ENCODE peak calls at places on chromosomes 5 and 9, in four cellular contexts. One of them, this sample, is unnamed.

GRCh38 chr9:88198346-88198807 is 60.1 kb upstream of the SPATA31C2 start:
- DNase-seq in fibroblast of villous mesenchyme: peak
- DNase-seq in GM13977: no peak
- DNase-seq in cardiac fibroblast: peak
- DNase-seq in this sample: peak

GRCh38 chr9:114371986-114372917 is 15.5 kb downstream of the AKNA start:
- DNase-seq in fibroblast of villous mesenchyme: no peak
- DNase-seq in GM13977: peak
- DNase-seq in cardiac fibroblast: peak
- DNase-seq in this sample: peak

GRCh38 chr5:171450423-171451246 is 31.2 kb downstream of the FGF18 start:
- DNase-seq in GM13977: no peak
- DNase-seq in cardiac fibroblast: peak
- DNase-seq in fibroblast of villous mesenchyme: peak
- DNase-seq in this sample: peak

GRCh38 chr5:60102961-60103683 is 209.6 kb upstream of the PDE4D start:
- DNase-seq in fibroblast of villous mesenchyme: peak
- DNase-seq in cardiac fibroblast: peak
- DNase-seq in GM13977: no peak
- DNase-seq in this sample: no peak

GRCh38 chr5:177568326-177568725 is 14.0 kb upstream of the FAM193B start:
- DNase-seq in GM13977: no peak
- DNase-seq in fibroblast of villous mesenchyme: no peak
- DNase-seq in cardiac fibroblast: no peak
- DNase-seq in this sample: no peak

GRCh38 chr5:18772475-18772874 is 1138.2 kb downstream of the TAF11L14 start:
- DNase-seq in GM13977: no peak
- DNase-seq in fibroblast of villous mesenchyme: no peak
- DNase-seq in cardiac fibroblast: no peak
- DNase-seq in this sample: no peak

GRCh38 chr9:1298027-1298426 is 247.9 kb downstream of the DMRT2 start:
- DNase-seq in GM13977: no peak
- DNase-seq in cardiac fibroblast: no peak
- DNase-seq in fibroblast of villous mesenchyme: no peak
- DNase-seq in this sample: no peak

GRCh38 chr5:157290981-157291711 is 25.2 kb downstream of the CYFIP2 start:
- DNase-seq in GM13977: peak
- DNase-seq in cardiac fibroblast: peak
- DNase-seq in fibroblast of villous mesenchyme: no peak
- DNase-seq in this sample: peak

GRCh38 chr5:35908266-35908665 is 30.2 kb downstream of the CAPSL start:
- DNase-seq in cardiac fibroblast: no peak
- DNase-seq in GM13977: no peak
- DNase-seq in fibroblast of villous mesenchyme: no peak
- DNase-seq in this sample: no peak

GRCh38 chr5:30209752-30210151 is 983.7 kb upstream of the CDH6 start:
- DNase-seq in GM13977: no peak
- DNase-seq in cardiac fibroblast: no peak
- DNase-seq in fibroblast of villous mesenchyme: no peak
- DNase-seq in this sample: no peak

GRCh38 chr5:159712672-159713071 is 203.6 kb upstream of the ADRA1B start:
- DNase-seq in cardiac fibroblast: no peak
- DNase-seq in GM13977: no peak
- DNase-seq in fibroblast of villous mesenchyme: peak
- DNase-seq in this sample: no peak

GRCh38 chr5:72920690-72921089 is 35.2 kb upstream of the FCHO2 start:
- DNase-seq in GM13977: no peak
- DNase-seq in fibroblast of villous mesenchyme: peak
- DNase-seq in cardiac fibroblast: peak
- DNase-seq in this sample: peak

GRCh38 chr9:133252301-133252776 is 22.7 kb downstream of the ABO start:
- DNase-seq in fibroblast of villous mesenchyme: no peak
- DNase-seq in GM13977: no peak
- DNase-seq in cardiac fibroblast: no peak
- DNase-seq in this sample: no peak

GRCh38 chr9:123329329-123329955 is 26.6 kb upstream of the CRB2 start:
- DNase-seq in GM13977: no peak
- DNase-seq in cardiac fibroblast: no peak
- DNase-seq in fibroblast of villous mesenchyme: no peak
- DNase-seq in this sample: peak

GRCh38 chr5:150573867-150574817 is 66.2 kb downstream of the NDST1 start:
- DNase-seq in GM13977: no peak
- DNase-seq in cardiac fibroblast: no peak
- DNase-seq in fibroblast of villous mesenchyme: peak
- DNase-seq in this sample: no peak

GRCh38 chr9:109903515-109904138 is 123.6 kb downstream of the PALM2AKAP2 start:
- DNase-seq in cardiac fibroblast: peak
- DNase-seq in GM13977: peak
- DNase-seq in fibroblast of villous mesenchyme: peak
- DNase-seq in this sample: peak

GRCh38 chr5:83220331-83220730 is 143.0 kb downstream of the XRCC4 start:
- DNase-seq in GM13977: no peak
- DNase-seq in fibroblast of villous mesenchyme: no peak
- DNase-seq in cardiac fibroblast: no peak
- DNase-seq in this sample: no peak

GRCh38 chr5:68315679-68316271 is 100.2 kb downstream of the PIK3R1 start:
- DNase-seq in fibroblast of villous mesenchyme: no peak
- DNase-seq in GM13977: peak
- DNase-seq in cardiac fibroblast: no peak
- DNase-seq in this sample: no peak

GRCh38 chr9:105389789-105390188 is 58.0 kb upstream of the FSD1L start:
- DNase-seq in GM13977: no peak
- DNase-seq in cardiac fibroblast: no peak
- DNase-seq in fibroblast of villous mesenchyme: no peak
- DNase-seq in this sample: no peak

GRCh38 chr5:24401767-24402166 is 243.0 kb downstream of the CDH10 start:
- DNase-seq in GM13977: no peak
- DNase-seq in fibroblast of villous mesenchyme: no peak
- DNase-seq in cardiac fibroblast: peak
- DNase-seq in this sample: no peak

GRCh38 chr9:133368249-133368881 is 7.5 kb downstream of the SURF4 start:
- DNase-seq in cardiac fibroblast: no peak
- DNase-seq in fibroblast of villous mesenchyme: peak
- DNase-seq in GM13977: no peak
- DNase-seq in this sample: no peak

GRCh38 chr9:89605181-89606048 is 603 bp downstream of the GADD45G start:
- DNase-seq in fibroblast of villous mesenchyme: peak
- DNase-seq in GM13977: peak
- DNase-seq in cardiac fibroblast: peak
- DNase-seq in this sample: no peak

GRCh38 chr5:121430538-121430937 is 421.1 kb upstream of the FTMT start:
- DNase-seq in GM13977: no peak
- DNase-seq in fibroblast of villous mesenchyme: no peak
- DNase-seq in cardiac fibroblast: no peak
- DNase-seq in this sample: no peak

GRCh38 chr9:72402744-72403143 is 37.7 kb upstream of the ZFAND5 start:
- DNase-seq in fibroblast of villous mesenchyme: no peak
- DNase-seq in cardiac fibroblast: no peak
- DNase-seq in GM13977: no peak
- DNase-seq in this sample: no peak

GRCh38 chr9:94639996-94640376 is 668 bp upstream of the FBP1 start:
- DNase-seq in cardiac fibroblast: no peak
- DNase-seq in GM13977: no peak
- DNase-seq in fibroblast of villous mesenchyme: no peak
- DNase-seq in this sample: no peak

GRCh38 chr5:54362992-54363630 is 52.7 kb upstream of the ARL15 start:
- DNase-seq in cardiac fibroblast: no peak
- DNase-seq in GM13977: no peak
- DNase-seq in fibroblast of villous mesenchyme: no peak
- DNase-seq in this sample: peak

GRCh38 chr9:4020747-4021296 is 279.0 kb downstream of the GLIS3 start:
- DNase-seq in GM13977: no peak
- DNase-seq in cardiac fibroblast: no peak
- DNase-seq in fibroblast of villous mesenchyme: no peak
- DNase-seq in this sample: no peak

GRCh38 chr5:77871016-77871415 is 94.9 kb upstream of the TBCA start:
- DNase-seq in cardiac fibroblast: no peak
- DNase-seq in GM13977: no peak
- DNase-seq in fibroblast of villous mesenchyme: no peak
- DNase-seq in this sample: no peak

GRCh38 chr5:61052870-61053269 is 107.9 kb downstream of the NDUFAF2 start:
- DNase-seq in cardiac fibroblast: peak
- DNase-seq in GM13977: no peak
- DNase-seq in fibroblast of villous mesenchyme: peak
- DNase-seq in this sample: peak

GRCh38 chr5:80149161-80149609 is 106.7 kb downstream of the SERINC5 start:
- DNase-seq in fibroblast of villous mesenchyme: no peak
- DNase-seq in GM13977: no peak
- DNase-seq in cardiac fibroblast: no peak
- DNase-seq in this sample: no peak

GRCh38 chr9:106981396-106982287 is 118.7 kb downstream of the ZNF462 start:
- DNase-seq in GM13977: peak
- DNase-seq in fibroblast of villous mesenchyme: no peak
- DNase-seq in cardiac fibroblast: no peak
- DNase-seq in this sample: no peak

GRCh38 chr9:87816041-87816440 is 66.6 kb upstream of the SPATA31E1 start:
- DNase-seq in fibroblast of villous mesenchyme: peak
- DNase-seq in GM13977: no peak
- DNase-seq in cardiac fibroblast: peak
- DNase-seq in this sample: no peak

GRCh38 chr5:34035732-34036131 is 7.3 kb downstream of the C1QTNF3 start:
- DNase-seq in cardiac fibroblast: no peak
- DNase-seq in fibroblast of villous mesenchyme: no peak
- DNase-seq in GM13977: no peak
- DNase-seq in this sample: no peak

GRCh38 chr5:68362331-68362730 is 146.8 kb downstream of the PIK3R1 start:
- DNase-seq in cardiac fibroblast: no peak
- DNase-seq in GM13977: no peak
- DNase-seq in fibroblast of villous mesenchyme: no peak
- DNase-seq in this sample: no peak

GRCh38 chr9:119689879-119690278 is 320.6 kb upstream of the BRINP1 start:
- DNase-seq in GM13977: no peak
- DNase-seq in fibroblast of villous mesenchyme: no peak
- DNase-seq in cardiac fibroblast: no peak
- DNase-seq in this sample: no peak

GRCh38 chr9:116450378-116451139 is 236.5 kb upstream of the TRIM32 start:
- DNase-seq in GM13977: peak
- DNase-seq in cardiac fibroblast: peak
- DNase-seq in fibroblast of villous mesenchyme: no peak
- DNase-seq in this sample: peak

DNA sequence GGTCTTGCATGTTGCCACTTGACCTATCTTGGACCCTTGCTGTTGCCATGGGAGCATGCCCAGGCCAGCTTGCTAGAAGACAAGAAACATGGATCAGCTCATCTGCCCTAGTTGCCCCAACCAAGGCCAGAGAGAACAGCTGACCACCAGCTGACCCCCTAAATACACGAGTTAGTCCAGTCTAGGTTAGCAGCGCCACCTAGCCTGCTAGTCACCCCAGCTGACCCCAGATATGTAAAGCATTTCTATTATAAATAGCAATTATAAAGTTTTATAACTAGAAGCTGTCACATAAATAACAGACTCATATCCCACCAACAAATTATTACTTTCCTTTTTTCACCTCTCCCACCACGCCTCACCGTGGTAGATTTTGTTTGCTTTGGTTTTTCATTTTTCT is 387.8 kb downstream of the RASEF start:
- DNase-seq in fibroblast of villous mesenchyme: no peak
- DNase-seq in cardiac fibroblast: no peak
- DNase-seq in GM13977: no peak
- DNase-seq in this sample: no peak
- TF ChIP-seq CTCF in fibroblast of villous mesenchyme: no peak
- TF ChIP-seq CTCF in cardiac fibroblast: no peak
- TF ChIP-seq CTCF in GM13977: no peak
- TF ChIP-seq CTCF in this sample: no peak

DNA sequence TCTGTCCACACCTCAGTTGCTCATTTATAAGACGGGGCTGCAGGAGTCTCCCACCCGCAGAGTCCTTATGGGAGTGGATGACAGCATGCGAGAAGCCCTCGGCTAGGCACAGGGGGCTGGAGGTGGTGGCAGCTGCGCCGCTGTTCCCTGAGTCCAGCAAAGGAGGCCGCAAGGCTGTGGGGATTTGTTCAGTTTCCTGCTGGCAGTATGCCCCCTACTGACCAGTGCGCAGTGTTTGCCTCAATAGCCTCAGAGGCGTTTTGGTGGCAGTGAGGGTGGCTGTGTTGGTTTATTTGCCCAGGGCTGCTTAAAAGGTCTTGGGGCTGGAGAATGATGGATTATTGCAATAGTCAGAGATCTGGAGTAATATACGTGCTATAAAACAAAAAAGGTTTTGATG is 176.3 kb upstream of the OTULINL start:
- DNase-seq in fibroblast of villous mesenchyme: no peak
- DNase-seq in cardiac fibroblast: no peak
- DNase-seq in GM13977: no peak
- DNase-seq in this sample: no peak
- TF ChIP-seq CTCF in fibroblast of villous mesenchyme: no peak
- TF ChIP-seq CTCF in cardiac fibroblast: peak
- TF ChIP-seq CTCF in GM13977: peak
- TF ChIP-seq CTCF in this sample: peak

DNA sequence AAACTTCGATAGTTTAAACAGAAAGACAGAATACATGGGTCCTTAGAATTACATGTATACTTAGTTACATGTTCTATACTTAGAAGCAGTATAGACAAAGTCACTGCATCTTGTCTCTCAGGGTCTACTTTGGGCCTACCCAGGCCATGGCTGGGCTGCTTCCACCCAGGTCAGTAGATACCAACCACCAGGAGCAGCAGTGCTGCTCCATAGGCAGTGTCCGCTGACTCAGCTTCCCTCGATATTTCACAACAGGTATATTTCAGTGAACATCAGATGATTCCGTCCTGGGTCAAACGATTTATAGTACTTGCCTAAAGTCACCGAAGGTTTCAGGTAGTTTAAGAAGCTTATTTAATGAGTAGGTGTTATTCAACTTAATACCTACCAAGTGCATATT is 18.0 kb downstream of the IARS1 start:
- DNase-seq in cardiac fibroblast: peak
- DNase-seq in GM13977: no peak
- DNase-seq in fibroblast of villous mesenchyme: no peak
- DNase-seq in this sample: no peak
- TF ChIP-seq CTCF in cardiac fibroblast: no peak
- TF ChIP-seq CTCF in GM13977: no peak
- TF ChIP-seq CTCF in fibroblast of villous mesenchyme: no peak
- TF ChIP-seq CTCF in this sample: no peak

DNA sequence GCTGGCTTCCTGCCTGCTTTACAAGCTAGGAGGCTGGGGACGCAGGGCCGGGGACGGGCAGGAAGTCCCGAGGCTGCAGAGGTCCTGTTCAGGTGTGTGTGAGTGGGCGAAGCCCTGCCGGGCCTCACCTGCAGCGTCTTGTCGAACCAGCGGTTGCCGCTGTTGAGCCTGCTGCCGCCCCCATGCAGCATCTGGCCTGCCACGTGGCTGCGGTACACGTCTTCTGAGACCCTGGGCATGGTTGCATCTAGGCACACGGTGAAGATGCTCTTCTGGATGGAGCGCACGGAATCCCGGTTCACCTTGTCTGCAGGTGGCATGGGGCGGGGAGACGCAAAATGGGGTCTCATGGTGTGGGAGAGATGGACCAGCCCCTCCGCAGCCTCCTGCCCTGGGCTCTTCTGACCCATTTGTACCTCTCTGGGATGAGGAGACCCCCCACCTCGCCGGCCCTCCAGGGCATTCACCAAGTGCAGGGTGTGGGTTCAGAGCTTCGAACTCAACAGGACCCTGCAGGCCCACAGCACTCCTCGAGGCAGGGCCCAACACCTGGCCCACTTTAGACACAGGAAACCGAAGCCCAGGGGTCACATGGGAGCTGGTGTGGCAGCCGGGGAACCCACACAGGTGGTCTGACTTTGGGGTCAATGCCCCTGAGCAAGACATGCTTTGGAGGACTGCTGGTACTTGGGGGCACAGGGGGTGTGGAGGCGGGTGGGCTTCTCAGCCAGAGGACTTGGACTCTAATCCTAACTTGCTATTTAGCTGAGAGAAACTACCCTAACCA is 10.0 kb downstream of the CRAT start:
- DNase-seq in fibroblast of villous mesenchyme: no peak
- DNase-seq in GM13977: no peak
- DNase-seq in cardiac fibroblast: no peak
- DNase-seq in this sample: no peak
- TF ChIP-seq CTCF in fibroblast of villous mesenchyme: no peak
- TF ChIP-seq CTCF in GM13977: no peak
- TF ChIP-seq CTCF in cardiac fibroblast: no peak
- TF ChIP-seq CTCF in this sample: no peak